ENCODE peak calls at places on chromosome 14, in eight cellular contexts. W is CD4-positive, alpha-beta memory T cell; C is IMR-90; U is NCI-H1092; J is non-pigmented ciliary epithelial cell; Y is ecto neural progenitor cell; R is dorsolateral prefrontal cortex; D is NCI-H446 treated with DMSO at 0.1 percent for 48 hours. I is an unnamed sample.

GRCh38 chr14:84959796-84960515 is 570.0 kb upstream of the FLRT2 start:
- DNase-seq in W (no peak), C (no peak), U (no peak), J (no peak), Y (no peak), R (no peak), D (no peak), I (no peak)

GRCh38 chr14:75484711-75485429 is 37.4 kb upstream of the BATF start:
- DNase-seq in W (no peak), C (no peak), U (no peak), J (no peak), Y (no peak), R (no peak), D (no peak), I (no peak)

GRCh38 chr14:74418031-74418430 is 8.0 kb downstream of the SYNDIG1L start:
- DNase-seq in W (no peak), C (no peak), U (no peak), J (no peak), Y (no peak), R (no peak), D (no peak), I (no peak)

GRCh38 chr14:73787760-73788508 is 63.7 kb upstream of the PTGR2 start:
- DNase-seq in W (peak; percentile 21), C (peak; percentile 55), U (no peak), J (no peak), Y (no peak), R (no peak), D (no peak), I (peak; percentile 87)

GRCh38 chr14:33848706-33849454 is 102.0 kb downstream of the EGLN3 start:
- DNase-seq in W (no peak), C (peak; percentile 10), U (peak; percentile 82), J (no peak), Y (peak; percentile 88), R (peak; percentile 30), D (peak; percentile 42), I (peak; percentile 69)

GRCh38 chr14:77151245-77151644 is 9.7 kb upstream of the ZDHHC22 start:
- DNase-seq in W (no peak), C (no peak), U (peak; percentile 18), J (no peak), Y (peak; percentile 63), R (peak; percentile 44), D (no peak), I (peak; percentile 39)

GRCh38 chr14:25055998-25056687 is 6.2 kb upstream of the STXBP6 start:
- DNase-seq in W (no peak), C (peak; percentile 74), U (no peak), J (no peak), Y (no peak), R (no peak), D (no peak), I (peak; percentile 72)

GRCh38 chr14:51328089-51328941 is 88.3 kb downstream of the TMX1 start:
- DNase-seq in W (no peak), C (peak; percentile 82), U (no peak), J (no peak), Y (no peak), R (no peak), D (peak; percentile 34), I (peak; percentile 82)

GRCh38 chr14:100623961-100624360 is 36.7 kb upstream of the BEGAIN start:
- DNase-seq in W (no peak), C (no peak), U (no peak), J (no peak), Y (no peak), R (no peak), D (no peak), I (no peak)

GRCh38 chr14:50829472-50830043 is 1.4 kb downstream of the NIN start:
- DNase-seq in W (no peak), C (no peak), U (peak; percentile 35), J (no peak), Y (no peak), R (peak; percentile 35), D (no peak), I (peak; percentile 35)

GRCh38 chr14:74038015-74038859 is 19.1 kb downstream of the BBOF1 start:
- DNase-seq in W (peak; percentile 54), C (peak; percentile 64), U (peak; percentile 31), J (no peak), Y (no peak), R (no peak), D (peak; percentile 42), I (peak; percentile 62)

I was measured in GM23248.